ENCODE peak calls at places on chromosomes 6 and 20, in seven cellular contexts. One of them, this sample, is unnamed.

GRCh38 chr20:53899351-53900167 is 170.8 kb downstream of the BCAS1 start:
- DNase-seq in H1: no peak
- DNase-seq in IMR-90: peak; percentile 87
- DNase-seq in trophoblast cell: no peak
- DNase-seq in mesendoderm: no peak
- DNase-seq in H9: no peak
- DNase-seq in neuronal stem cell: no peak
- DNase-seq in this sample: peak; percentile 93

GRCh38 chr20:58447733-58448391 is 58.8 kb downstream of the VAPB start:
- DNase-seq in trophoblast cell: peak; percentile 36
- DNase-seq in IMR-90: peak; percentile 58
- DNase-seq in mesendoderm: peak; percentile 82
- DNase-seq in neuronal stem cell: peak; percentile 27
- DNase-seq in H1: no peak
- DNase-seq in H9: peak; percentile 73
- DNase-seq in this sample: peak; percentile 71

GRCh38 chr6:2841264-2842138 is at the start of gene SERPINB1:
- DNase-seq in mesendoderm: peak; percentile 99
- DNase-seq in trophoblast cell: peak; percentile 96
- DNase-seq in H9: peak; percentile 93
- DNase-seq in neuronal stem cell: peak; percentile 83
- DNase-seq in IMR-90: peak; percentile 97
- DNase-seq in H1: peak; percentile 69
- DNase-seq in this sample: peak; percentile 98

GRCh38 chr6:139657121-139657520 is 282.7 kb upstream of the CITED2 start:
- DNase-seq in H9: no peak
- DNase-seq in IMR-90: no peak
- DNase-seq in trophoblast cell: no peak
- DNase-seq in mesendoderm: no peak
- DNase-seq in H1: no peak
- DNase-seq in neuronal stem cell: no peak
- DNase-seq in this sample: no peak

GRCh38 chr6:154907293-154907692 is 87.8 kb upstream of the TIAM2 start:
- DNase-seq in mesendoderm: no peak
- DNase-seq in trophoblast cell: no peak
- DNase-seq in H1: no peak
- DNase-seq in H9: no peak
- DNase-seq in neuronal stem cell: no peak
- DNase-seq in IMR-90: peak; percentile 16
- DNase-seq in this sample: no peak

GRCh38 chr20:52896348-52896747 is 75.8 kb upstream of the TSHZ2 start:
- DNase-seq in mesendoderm: no peak
- DNase-seq in IMR-90: no peak
- DNase-seq in H9: no peak
- DNase-seq in H1: no peak
- DNase-seq in trophoblast cell: no peak
- DNase-seq in neuronal stem cell: no peak
- DNase-seq in this sample: no peak

GRCh38 chr6:53984581-53984980 is 126.7 kb upstream of the MLIP start:
- DNase-seq in trophoblast cell: no peak
- DNase-seq in IMR-90: no peak
- DNase-seq in mesendoderm: no peak
- DNase-seq in H1: no peak
- DNase-seq in neuronal stem cell: no peak
- DNase-seq in H9: no peak
- DNase-seq in this sample: no peak

GRCh38 chr6:156778615-156779205 is 1.5 kb downstream of the ARID1B start:
- DNase-seq in H9: peak; percentile 54
- DNase-seq in H1: no peak
- DNase-seq in IMR-90: no peak
- DNase-seq in mesendoderm: peak; percentile 64
- DNase-seq in neuronal stem cell: peak; percentile 41
- DNase-seq in trophoblast cell: peak; percentile 35
- DNase-seq in this sample: peak; percentile 46

GRCh38 chr6:10532392-10532791 is 11.2 kb downstream of the GCNT2 start:
- DNase-seq in mesendoderm: no peak
- DNase-seq in IMR-90: no peak
- DNase-seq in trophoblast cell: no peak
- DNase-seq in neuronal stem cell: no peak
- DNase-seq in H1: no peak
- DNase-seq in H9: no peak
- DNase-seq in this sample: no peak

GRCh38 chr6:42100029-42100901 is 42.2 kb downstream of the C6orf132 start:
- DNase-seq in trophoblast cell: no peak
- DNase-seq in mesendoderm: no peak
- DNase-seq in neuronal stem cell: no peak
- DNase-seq in H9: no peak
- DNase-seq in H1: no peak
- DNase-seq in IMR-90: peak; percentile 84
- DNase-seq in this sample: peak; percentile 95

GRCh38 chr6:82874867-82875266 is 190.8 kb downstream of the UBE3D start:
- DNase-seq in neuronal stem cell: no peak
- DNase-seq in mesendoderm: no peak
- DNase-seq in H1: no peak
- DNase-seq in IMR-90: no peak
- DNase-seq in trophoblast cell: no peak
- DNase-seq in H9: no peak
- DNase-seq in this sample: no peak

GRCh38 chr20:32019156-32019510 is 8.9 kb downstream of the CCM2L start:
- DNase-seq in neuronal stem cell: peak; percentile 24
- DNase-seq in IMR-90: no peak
- DNase-seq in H9: peak; percentile 84
- DNase-seq in mesendoderm: peak; percentile 80
- DNase-seq in trophoblast cell: no peak
- DNase-seq in H1: no peak
- DNase-seq in this sample: no peak

GRCh38 chr6:100099189-100100074 is 105.4 kb upstream of the MCHR2 start:
- DNase-seq in neuronal stem cell: no peak
- DNase-seq in H1: no peak
- DNase-seq in IMR-90: peak; percentile 41
- DNase-seq in mesendoderm: peak; percentile 46
- DNase-seq in trophoblast cell: no peak
- DNase-seq in H9: no peak
- DNase-seq in this sample: peak; percentile 30

GRCh38 chr6:75491302-75491701 is 2.3 kb downstream of the FILIP1 start:
- DNase-seq in IMR-90: no peak
- DNase-seq in H9: no peak
- DNase-seq in H1: no peak
- DNase-seq in neuronal stem cell: no peak
- DNase-seq in trophoblast cell: no peak
- DNase-seq in mesendoderm: no peak
- DNase-seq in this sample: no peak

GRCh38 chr20:60762386-60762785 is 489.7 kb upstream of the CDH4 start:
- DNase-seq in trophoblast cell: no peak
- DNase-seq in mesendoderm: no peak
- DNase-seq in neuronal stem cell: no peak
- DNase-seq in H1: no peak
- DNase-seq in IMR-90: no peak
- DNase-seq in H9: no peak
- DNase-seq in this sample: no peak

GRCh38 chr6:38831865-38832264 is 116.8 kb downstream of the DNAH8 start:
- DNase-seq in trophoblast cell: no peak
- DNase-seq in neuronal stem cell: no peak
- DNase-seq in IMR-90: no peak
- DNase-seq in H1: no peak
- DNase-seq in mesendoderm: no peak
- DNase-seq in H9: no peak
- DNase-seq in this sample: no peak

GRCh38 chr20:610130-611046 is at the start of gene TCF15:
- DNase-seq in H1: no peak
- DNase-seq in trophoblast cell: no peak
- DNase-seq in neuronal stem cell: peak; percentile 70
- DNase-seq in IMR-90: no peak
- DNase-seq in mesendoderm: peak; percentile 78
- DNase-seq in H9: peak; percentile 72
- DNase-seq in this sample: no peak

GRCh38 chr6:47229255-47229654 is 80.5 kb downstream of the TNFRSF21 start:
- DNase-seq in trophoblast cell: no peak
- DNase-seq in neuronal stem cell: no peak
- DNase-seq in mesendoderm: no peak
- DNase-seq in H1: no peak
- DNase-seq in IMR-90: no peak
- DNase-seq in H9: no peak
- DNase-seq in this sample: no peak

GRCh38 chr20:34233687-34234086 is 7.5 kb upstream of the ASIP start:
- DNase-seq in trophoblast cell: no peak
- DNase-seq in H1: no peak
- DNase-seq in neuronal stem cell: no peak
- DNase-seq in mesendoderm: no peak
- DNase-seq in IMR-90: no peak
- DNase-seq in H9: no peak
- DNase-seq in this sample: no peak

GRCh38 chr6:145336119-145336518 is 399.2 kb downstream of the EPM2A start:
- DNase-seq in H9: no peak
- DNase-seq in mesendoderm: no peak
- DNase-seq in H1: no peak
- DNase-seq in neuronal stem cell: no peak
- DNase-seq in IMR-90: no peak
- DNase-seq in trophoblast cell: no peak
- DNase-seq in this sample: no peak

GRCh38 chr6:149264629-149265028 is 52.9 kb upstream of the TAB2 start:
- DNase-seq in trophoblast cell: no peak
- DNase-seq in H1: no peak
- DNase-seq in H9: peak; percentile 42
- DNase-seq in mesendoderm: peak; percentile 46
- DNase-seq in neuronal stem cell: no peak
- DNase-seq in IMR-90: no peak
- DNase-seq in this sample: no peak

GRCh38 chr6:125392682-125393081 is 90.9 kb upstream of the HDDC2 start:
- DNase-seq in mesendoderm: no peak
- DNase-seq in H1: no peak
- DNase-seq in trophoblast cell: no peak
- DNase-seq in H9: no peak
- DNase-seq in IMR-90: no peak
- DNase-seq in neuronal stem cell: no peak
- DNase-seq in this sample: no peak

GRCh38 chr20:34333786-34334185 is 29.3 kb upstream of the ITCH start:
- DNase-seq in trophoblast cell: no peak
- DNase-seq in IMR-90: no peak
- DNase-seq in mesendoderm: no peak
- DNase-seq in neuronal stem cell: no peak
- DNase-seq in H9: no peak
- DNase-seq in H1: no peak
- DNase-seq in this sample: no peak

GRCh38 chr6:168616807-168617756 is 176.1 kb downstream of the SMOC2 start:
- DNase-seq in H9: peak; percentile 44
- DNase-seq in mesendoderm: peak; percentile 44
- DNase-seq in neuronal stem cell: no peak
- DNase-seq in trophoblast cell: no peak
- DNase-seq in H1: no peak
- DNase-seq in IMR-90: no peak
- DNase-seq in this sample: no peak

GRCh38 chr6:117399924-117400323 is 25.8 kb downstream of the ROS1 start:
- DNase-seq in H1: no peak
- DNase-seq in IMR-90: peak; percentile 4
- DNase-seq in trophoblast cell: no peak
- DNase-seq in neuronal stem cell: no peak
- DNase-seq in H9: no peak
- DNase-seq in mesendoderm: peak; percentile 16
- DNase-seq in this sample: peak; percentile 13

GRCh38 chr20:10469599-10469998 is 34.5 kb downstream of the SLX4IP start:
- DNase-seq in mesendoderm: peak; percentile 87
- DNase-seq in H9: no peak
- DNase-seq in trophoblast cell: peak; percentile 43
- DNase-seq in IMR-90: peak; percentile 87
- DNase-seq in neuronal stem cell: peak; percentile 54
- DNase-seq in H1: peak; percentile 23
- DNase-seq in this sample: peak; percentile 90

GRCh38 chr20:47748851-47749250 is 36.4 kb downstream of the SULF2 start:
- DNase-seq in H1: no peak
- DNase-seq in H9: no peak
- DNase-seq in neuronal stem cell: no peak
- DNase-seq in trophoblast cell: no peak
- DNase-seq in IMR-90: no peak
- DNase-seq in mesendoderm: no peak
- DNase-seq in this sample: no peak

GRCh38 chr6:43926644-43927524 is 156.9 kb downstream of the VEGFA start:
- DNase-seq in trophoblast cell: peak; percentile 72
- DNase-seq in mesendoderm: peak; percentile 98
- DNase-seq in IMR-90: peak; percentile 92
- DNase-seq in H1: peak; percentile 62
- DNase-seq in neuronal stem cell: peak; percentile 53
- DNase-seq in H9: peak; percentile 70
- DNase-seq in this sample: peak; percentile 94

GRCh38 chr6:130826442-130827246 is 562 bp upstream of the SMLR1 start:
- DNase-seq in H9: no peak
- DNase-seq in H1: no peak
- DNase-seq in IMR-90: no peak
- DNase-seq in trophoblast cell: no peak
- DNase-seq in mesendoderm: no peak
- DNase-seq in neuronal stem cell: no peak
- DNase-seq in this sample: no peak
- H4K8ac ChIP-seq in H9: no peak overlapping the region
- H4K8ac ChIP-seq in H1: no peak overlapping the region
- H4K8ac ChIP-seq in IMR-90: no peak overlapping the region
- H4K8ac ChIP-seq in trophoblast cell: no peak overlapping the region
- H4K8ac ChIP-seq in mesendoderm: no peak overlapping the region
- H4K8ac ChIP-seq in neuronal stem cell: no peak overlapping the region
- H4K8ac ChIP-seq in this sample: no peak overlapping the region

GRCh38 chr20:17343631-17344447 is 117.0 kb downstream of the PCSK2 start:
- DNase-seq in IMR-90: no peak
- DNase-seq in trophoblast cell: no peak
- DNase-seq in mesendoderm: no peak
- DNase-seq in H1: no peak
- DNase-seq in neuronal stem cell: no peak
- DNase-seq in H9: no peak
- DNase-seq in this sample: no peak
- H2BK5ac ChIP-seq in IMR-90: no peak overlapping the region
- H2BK5ac ChIP-seq in trophoblast cell: no peak overlapping the region
- H2BK5ac ChIP-seq in mesendoderm: no peak overlapping the region
- H2BK5ac ChIP-seq in H1: no peak overlapping the region
- H2BK5ac ChIP-seq in neuronal stem cell: no peak overlapping the region
- H2BK5ac ChIP-seq in H9: no peak overlapping the region
- H2BK5ac ChIP-seq in this sample: no peak overlapping the region

DNA sequence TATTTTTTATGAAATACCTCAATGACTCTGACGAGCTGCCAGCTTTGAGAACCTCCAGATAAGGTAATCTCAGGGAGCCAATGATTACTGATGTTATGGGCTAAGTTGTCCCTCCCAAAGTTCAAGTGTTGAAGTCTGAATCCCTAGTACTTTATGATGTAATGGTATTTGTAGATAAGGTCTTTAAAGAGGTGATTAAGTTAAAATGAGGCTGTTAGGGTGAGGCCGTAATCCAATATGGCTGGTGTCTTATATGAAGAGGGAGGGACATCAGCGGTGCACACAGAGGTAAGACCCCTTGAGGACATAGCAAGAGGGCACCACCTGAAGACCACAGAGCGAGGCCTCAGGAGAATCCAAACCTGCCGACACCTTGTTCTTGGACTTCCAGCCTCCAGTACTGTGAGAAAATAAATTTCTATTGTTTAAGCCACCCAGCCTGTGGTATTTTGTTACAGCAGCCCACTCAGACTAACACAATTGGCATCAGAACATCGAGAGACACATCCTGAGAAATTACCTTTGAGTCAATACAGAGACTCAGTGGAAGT is 19.8 kb upstream of the DDO start:
- DNase-seq in IMR-90: no peak
- DNase-seq in mesendoderm: no peak
- DNase-seq in neuronal stem cell: no peak
- DNase-seq in H1: no peak
- DNase-seq in H9: no peak
- DNase-seq in trophoblast cell: no peak
- DNase-seq in this sample: no peak
- H4K8ac ChIP-seq in IMR-90: no peak overlapping the region
- H4K8ac ChIP-seq in mesendoderm: no peak overlapping the region
- H4K8ac ChIP-seq in neuronal stem cell: no peak overlapping the region
- H4K8ac ChIP-seq in H1: peak overlapping the region; percentile 35
- H4K8ac ChIP-seq in H9: no peak overlapping the region
- H4K8ac ChIP-seq in trophoblast cell: no peak overlapping the region
- H4K8ac ChIP-seq in this sample: no peak overlapping the region

GRCh38 chr6:37230104-37230503 is 27.5 kb upstream of the TBC1D22B start:
- DNase-seq in trophoblast cell: no peak
- DNase-seq in mesendoderm: no peak
- DNase-seq in H1: no peak
- DNase-seq in H9: no peak
- DNase-seq in neuronal stem cell: no peak
- DNase-seq in IMR-90: no peak
- DNase-seq in this sample: no peak
- H2BK5ac ChIP-seq in trophoblast cell: no peak overlapping the region
- H2BK5ac ChIP-seq in mesendoderm: no peak overlapping the region
- H2BK5ac ChIP-seq in H1: no peak overlapping the region
- H2BK5ac ChIP-seq in H9: no peak overlapping the region
- H2BK5ac ChIP-seq in neuronal stem cell: no peak overlapping the region
- H2BK5ac ChIP-seq in IMR-90: no peak overlapping the region
- H2BK5ac ChIP-seq in this sample: no peak overlapping the region

This sample was measured in mesenchymal stem cell.